ENCODE peak calls at places on chromosomes 11 and 22, in five cellular contexts. H, Z, N, P and S are unnamed samples.

GRCh38 chr11:118241191-118242098 is 10.7 kb downstream of the MPZL3 start:
- DNase-seq in H (peak; percentile 90), Z (peak; percentile 95), N (no peak), P (no peak), S (peak; percentile 77)

GRCh38 chr22:29617922-29618629 is 14.6 kb downstream of the NF2 start:
- DNase-seq in H (no peak), Z (peak; percentile 71), N (no peak), P (no peak), S (no peak)

GRCh38 chr11:45585205-45585604 is 80.2 kb downstream of the CHST1 start:
- DNase-seq in H (no peak), Z (no peak), N (no peak), P (no peak), S (no peak)

GRCh38 chr22:42313804-42314581 is 43.5 kb upstream of the TCF20 start:
- DNase-seq in H (no peak), Z (peak; percentile 75), N (peak; percentile 67), P (peak; percentile 72), S (no peak)

GRCh38 chr22:17785185-17786184 is 11.2 kb upstream of the BID start:
- DNase-seq in H (no peak), Z (peak; percentile 41), N (no peak), P (peak; percentile 74), S (peak; percentile 91)

GRCh38 chr11:125036933-125037332 is 26.2 kb upstream of the SLC37A2 start:
- DNase-seq in H (no peak), Z (no peak), N (no peak), P (no peak), S (no peak)

GRCh38 chr11:19995131-19995530 is 165.1 kb downstream of the DBX1 start:
- DNase-seq in H (no peak), Z (peak; percentile 21), N (no peak), P (no peak), S (no peak)

GRCh38 chr22:45242778-45243191 is 2.1 kb upstream of the KIAA0930 start:
- DNase-seq in H (no peak), Z (no peak), N (no peak), P (no peak), S (no peak)

GRCh38 chr11:12827929-12828812 is 153.9 kb downstream of the TEAD1 start:
- DNase-seq in H (no peak), Z (no peak), N (no peak), P (peak; percentile 29), S (no peak)

GRCh38 chr11:34427171-34427805 is 11.4 kb upstream of the CAT start:
- DNase-seq in H (peak; percentile 88), Z (no peak), N (no peak), P (no peak), S (no peak)

GRCh38 chr11:115469361-115469760 is 34.9 kb downstream of the CADM1 start:
- DNase-seq in H (no peak), Z (no peak), N (no peak), P (no peak), S (no peak)

GRCh38 chr11:47447906-47448305 is 1.0 kb downstream of the RAPSN start:
- DNase-seq in H (no peak), Z (no peak), N (no peak), P (no peak), S (no peak)

GRCh38 chr11:47448566-47449427 is at the start of gene RAPSN:
- DNase-seq in H (no peak), Z (no peak), N (no peak), P (no peak), S (no peak)

GRCh38 chr11:47451436-47451835 is 2.5 kb upstream of the RAPSN start:
- DNase-seq in H (no peak), Z (no peak), N (no peak), P (no peak), S (no peak)

GRCh38 chr11:47451990-47452389 is 3.1 kb upstream of the RAPSN start:
- DNase-seq in H (no peak), Z (no peak), N (no peak), P (no peak), S (no peak)

DNA sequence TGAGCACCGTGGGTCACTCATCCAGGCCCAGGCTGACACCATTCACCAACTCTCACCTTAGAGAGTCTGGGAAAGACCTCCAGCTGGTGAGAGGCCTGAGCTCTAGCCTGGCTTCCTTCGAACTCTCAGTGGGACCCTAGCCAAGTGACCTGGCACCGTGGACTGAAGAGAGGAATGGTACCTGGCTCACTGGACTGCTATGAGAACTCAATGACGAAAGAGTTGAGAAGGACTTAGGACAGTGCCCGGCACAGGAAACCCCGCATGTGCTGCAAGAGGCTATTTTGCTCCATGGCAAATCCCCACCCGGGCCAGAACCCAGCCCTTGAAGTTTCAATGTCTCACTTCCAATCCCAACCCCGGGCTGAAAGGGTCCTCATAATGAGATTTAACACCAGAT is 605 bp upstream of the RAPSN start:
- DNase-seq in H (no peak), Z (no peak), N (no peak), P (no peak), S (no peak)
- TF ChIP-seq POLR2AphosphoS5 in H (no peak), Z (no peak), N (no peak), P (no peak), S (no peak)

DNA sequence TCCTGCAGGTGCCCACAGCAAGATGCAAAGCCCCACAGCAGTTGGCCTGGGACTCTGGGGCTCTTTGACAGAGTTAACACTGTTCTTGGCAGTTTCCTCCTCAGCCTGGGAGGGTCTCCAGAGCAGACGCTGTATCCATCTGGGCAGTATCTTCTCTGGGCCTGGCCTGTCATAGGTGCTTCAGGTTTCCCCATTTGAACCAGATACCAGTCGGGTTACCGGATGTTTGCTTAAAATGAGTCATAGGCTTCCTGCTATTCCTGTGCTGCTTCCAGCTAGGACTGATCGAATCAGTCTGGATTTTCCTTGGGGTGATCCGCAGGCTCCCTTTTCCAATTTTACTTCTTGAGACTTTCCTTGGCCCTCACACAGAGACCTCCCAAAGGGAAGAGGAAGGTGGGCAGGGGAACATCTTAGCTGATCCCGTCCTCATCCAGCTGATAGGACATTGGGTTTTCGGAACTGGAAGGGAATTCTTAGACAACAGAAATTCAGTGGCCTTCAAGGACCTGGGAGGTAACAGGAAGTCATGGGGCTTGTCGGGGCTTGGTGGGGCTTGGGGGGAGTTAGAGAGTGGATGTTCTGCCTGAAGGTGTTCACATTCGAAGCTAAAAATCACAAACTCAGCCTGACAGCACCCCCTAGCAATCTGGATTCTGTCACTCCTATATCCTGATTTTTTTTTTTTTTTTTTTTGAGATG is 2.4 kb upstream of the RANGAP1 start:
- DNase-seq in H (no peak), Z (peak; percentile 74), N (no peak), P (no peak), S (no peak)
- TF ChIP-seq POLR2AphosphoS5 in H (no peak), Z (peak; percentile 81), N (no peak), P (no peak), S (no peak)

DNA sequence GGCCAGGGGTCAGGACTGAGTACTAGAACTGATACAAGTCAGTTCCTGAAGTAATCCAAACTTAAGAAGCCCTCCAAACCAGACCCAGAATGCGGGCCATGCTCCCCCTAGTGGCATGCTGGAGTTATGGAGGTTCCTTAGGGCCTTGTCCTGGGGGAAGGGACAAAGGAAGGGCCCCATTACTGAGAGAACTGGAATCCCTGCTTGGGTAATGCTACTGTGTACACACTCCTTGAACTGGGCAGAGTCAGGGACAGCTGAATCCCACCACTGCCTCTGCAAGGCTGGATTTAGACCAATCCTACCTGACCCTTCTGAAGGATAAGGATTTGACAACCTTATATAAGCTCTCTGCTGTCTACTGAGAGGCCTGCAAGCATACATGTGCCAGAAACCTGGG is 97.3 kb upstream of the AKIP1 start:
- DNase-seq in H (peak; percentile 62), Z (peak; percentile 73), N (peak; percentile 70), P (peak; percentile 77), S (no peak)
- TF ChIP-seq POLR2AphosphoS5 in H (no peak), Z (no peak), N (no peak), P (no peak), S (peak; percentile 31)

GRCh38 chr11:75734491-75735180 is 17.0 kb downstream of the MOGAT2 start:
- DNase-seq in H (no peak), Z (no peak), N (no peak), P (no peak), S (no peak)
- TF ChIP-seq POLR2AphosphoS5 in H (no peak), Z (no peak), N (no peak), P (no peak), S (no peak)